ENCODE peak calls at places on chromosomes 7 and 10, in five cellular contexts. One of them, this sample, is unnamed.
A peak's percentile ranks its signal among the peaks of the same experiment; 100 is the strongest.

GRCh38 chr7:106126170-106126938 is 14.2 kb upstream of the SYPL1 start:
- DNase-seq in NCI-H446: no peak
- DNase-seq in neuronal stem cell: no peak
- DNase-seq in cardiac muscle cell: no peak
- DNase-seq in activated CD4-positive, alpha-beta T cell treated with anti-CD3 and anti-CD28 coated beads, Interleukin-2, amount 10 ng/mL, durations not matched to agents 24 days and 14 days: peak; percentile 76
- DNase-seq in this sample: no peak

GRCh38 chr10:79184141-79184625 is 115.4 kb downstream of the ZMIZ1 start:
- DNase-seq in NCI-H446: no peak
- DNase-seq in neuronal stem cell: no peak
- DNase-seq in cardiac muscle cell: no peak
- DNase-seq in activated CD4-positive, alpha-beta T cell treated with anti-CD3 and anti-CD28 coated beads, Interleukin-2, amount 10 ng/mL, durations not matched to agents 24 days and 14 days: no peak
- DNase-seq in this sample: no peak

GRCh38 chr7:25456467-25457171 is 228.3 kb upstream of the NPVF start:
- DNase-seq in NCI-H446: no peak
- DNase-seq in neuronal stem cell: no peak
- DNase-seq in cardiac muscle cell: peak; percentile 23
- DNase-seq in activated CD4-positive, alpha-beta T cell treated with anti-CD3 and anti-CD28 coated beads, Interleukin-2, amount 10 ng/mL, durations not matched to agents 24 days and 14 days: no peak
- DNase-seq in this sample: no peak

GRCh38 chr10:29834990-29835569 is 200.3 kb upstream of the SVIL start:
- DNase-seq in NCI-H446: no peak
- DNase-seq in neuronal stem cell: no peak
- DNase-seq in cardiac muscle cell: no peak
- DNase-seq in activated CD4-positive, alpha-beta T cell treated with anti-CD3 and anti-CD28 coated beads, Interleukin-2, amount 10 ng/mL, durations not matched to agents 24 days and 14 days: no peak
- DNase-seq in this sample: no peak

GRCh38 chr7:29812185-29812876 is 6.0 kb downstream of the WIPF3 start:
- DNase-seq in NCI-H446: no peak
- DNase-seq in neuronal stem cell: no peak
- DNase-seq in cardiac muscle cell: no peak
- DNase-seq in activated CD4-positive, alpha-beta T cell treated with anti-CD3 and anti-CD28 coated beads, Interleukin-2, amount 10 ng/mL, durations not matched to agents 24 days and 14 days: no peak
- DNase-seq in this sample: no peak

GRCh38 chr7:157690058-157690832 is 353.4 kb downstream of the DNAJB6 start:
- DNase-seq in NCI-H446: no peak
- DNase-seq in neuronal stem cell: peak; percentile 65
- DNase-seq in cardiac muscle cell: no peak
- DNase-seq in activated CD4-positive, alpha-beta T cell treated with anti-CD3 and anti-CD28 coated beads, Interleukin-2, amount 10 ng/mL, durations not matched to agents 24 days and 14 days: no peak
- DNase-seq in this sample: no peak

GRCh38 chr7:2510130-2510776 is 9.3 kb upstream of the LFNG start:
- DNase-seq in NCI-H446: no peak
- DNase-seq in neuronal stem cell: no peak
- DNase-seq in cardiac muscle cell: no peak
- DNase-seq in activated CD4-positive, alpha-beta T cell treated with anti-CD3 and anti-CD28 coated beads, Interleukin-2, amount 10 ng/mL, durations not matched to agents 24 days and 14 days: no peak
- DNase-seq in this sample: no peak

GRCh38 chr10:20265146-20265545 is 448.9 kb downstream of the PLXDC2 start:
- DNase-seq in NCI-H446: no peak
- DNase-seq in neuronal stem cell: no peak
- DNase-seq in cardiac muscle cell: no peak
- DNase-seq in activated CD4-positive, alpha-beta T cell treated with anti-CD3 and anti-CD28 coated beads, Interleukin-2, amount 10 ng/mL, durations not matched to agents 24 days and 14 days: no peak
- DNase-seq in this sample: no peak

GRCh38 chr10:73601486-73601921 is 10.4 kb upstream of the USP54 start:
- DNase-seq in NCI-H446: no peak
- DNase-seq in neuronal stem cell: no peak
- DNase-seq in cardiac muscle cell: peak; percentile 15
- DNase-seq in activated CD4-positive, alpha-beta T cell treated with anti-CD3 and anti-CD28 coated beads, Interleukin-2, amount 10 ng/mL, durations not matched to agents 24 days and 14 days: no peak
- DNase-seq in this sample: no peak

GRCh38 chr7:141178486-141179135 is 104.7 kb downstream of the TMEM178B start:
- DNase-seq in NCI-H446: no peak
- DNase-seq in neuronal stem cell: no peak
- DNase-seq in cardiac muscle cell: no peak
- DNase-seq in activated CD4-positive, alpha-beta T cell treated with anti-CD3 and anti-CD28 coated beads, Interleukin-2, amount 10 ng/mL, durations not matched to agents 24 days and 14 days: no peak
- DNase-seq in this sample: no peak

GRCh38 chr7:39085590-39086049 is 107.9 kb downstream of the POU6F2 start:
- DNase-seq in NCI-H446: no peak
- DNase-seq in neuronal stem cell: peak; percentile 62
- DNase-seq in cardiac muscle cell: peak; percentile 67
- DNase-seq in activated CD4-positive, alpha-beta T cell treated with anti-CD3 and anti-CD28 coated beads, Interleukin-2, amount 10 ng/mL, durations not matched to agents 24 days and 14 days: no peak
- DNase-seq in this sample: no peak

GRCh38 chr10:8369666-8370065 is 315.2 kb downstream of the GATA3 start:
- DNase-seq in NCI-H446: no peak
- DNase-seq in neuronal stem cell: no peak
- DNase-seq in cardiac muscle cell: no peak
- DNase-seq in activated CD4-positive, alpha-beta T cell treated with anti-CD3 and anti-CD28 coated beads, Interleukin-2, amount 10 ng/mL, durations not matched to agents 24 days and 14 days: no peak
- DNase-seq in this sample: peak; percentile 30

GRCh38 chr10:69645751-69646687 is 16.0 kb downstream of the FAM241B start:
- DNase-seq in NCI-H446: no peak
- DNase-seq in neuronal stem cell: peak; percentile 53
- DNase-seq in cardiac muscle cell: peak; percentile 74
- DNase-seq in activated CD4-positive, alpha-beta T cell treated with anti-CD3 and anti-CD28 coated beads, Interleukin-2, amount 10 ng/mL, durations not matched to agents 24 days and 14 days: no peak
- DNase-seq in this sample: no peak

GRCh38 chr7:149707448-149707886 is 65.9 kb downstream of the ZNF467 start:
- DNase-seq in NCI-H446: no peak
- DNase-seq in neuronal stem cell: no peak
- DNase-seq in cardiac muscle cell: no peak
- DNase-seq in activated CD4-positive, alpha-beta T cell treated with anti-CD3 and anti-CD28 coated beads, Interleukin-2, amount 10 ng/mL, durations not matched to agents 24 days and 14 days: no peak
- DNase-seq in this sample: no peak

GRCh38 chr7:130292682-130293257 is at the start of gene CPA4:
- DNase-seq in NCI-H446: no peak
- DNase-seq in neuronal stem cell: no peak
- DNase-seq in cardiac muscle cell: no peak
- DNase-seq in activated CD4-positive, alpha-beta T cell treated with anti-CD3 and anti-CD28 coated beads, Interleukin-2, amount 10 ng/mL, durations not matched to agents 24 days and 14 days: no peak
- DNase-seq in this sample: no peak

GRCh38 chr7:48839108-48839507 is 85.2 kb upstream of the CDC14C start:
- DNase-seq in NCI-H446: no peak
- DNase-seq in neuronal stem cell: no peak
- DNase-seq in cardiac muscle cell: no peak
- DNase-seq in activated CD4-positive, alpha-beta T cell treated with anti-CD3 and anti-CD28 coated beads, Interleukin-2, amount 10 ng/mL, durations not matched to agents 24 days and 14 days: no peak
- DNase-seq in this sample: no peak

GRCh38 chr10:76029782-76030181 is 598.4 kb downstream of the LRMDA start:
- DNase-seq in NCI-H446: no peak
- DNase-seq in neuronal stem cell: no peak
- DNase-seq in cardiac muscle cell: no peak
- DNase-seq in activated CD4-positive, alpha-beta T cell treated with anti-CD3 and anti-CD28 coated beads, Interleukin-2, amount 10 ng/mL, durations not matched to agents 24 days and 14 days: no peak
- DNase-seq in this sample: no peak

GRCh38 chr7:21941570-21942224 is 4.0 kb downstream of the CDCA7L start:
- DNase-seq in NCI-H446: no peak
- DNase-seq in neuronal stem cell: no peak
- DNase-seq in cardiac muscle cell: no peak
- DNase-seq in activated CD4-positive, alpha-beta T cell treated with anti-CD3 and anti-CD28 coated beads, Interleukin-2, amount 10 ng/mL, durations not matched to agents 24 days and 14 days: peak; percentile 64
- DNase-seq in this sample: peak; percentile 40

GRCh38 chr10:43308986-43309385 is 42.1 kb upstream of the RASGEF1A start:
- DNase-seq in NCI-H446: no peak
- DNase-seq in neuronal stem cell: no peak
- DNase-seq in cardiac muscle cell: no peak
- DNase-seq in activated CD4-positive, alpha-beta T cell treated with anti-CD3 and anti-CD28 coated beads, Interleukin-2, amount 10 ng/mL, durations not matched to agents 24 days and 14 days: no peak
- DNase-seq in this sample: no peak

GRCh38 chr10:33155720-33156638 is 178.5 kb downstream of the NRP1 start:
- DNase-seq in NCI-H446: no peak
- DNase-seq in neuronal stem cell: no peak
- DNase-seq in cardiac muscle cell: peak; percentile 43
- DNase-seq in activated CD4-positive, alpha-beta T cell treated with anti-CD3 and anti-CD28 coated beads, Interleukin-2, amount 10 ng/mL, durations not matched to agents 24 days and 14 days: peak; percentile 81
- DNase-seq in this sample: no peak

GRCh38 chr10:119207713-119208552 is 562 bp downstream of the GRK5 start:
- DNase-seq in NCI-H446: no peak
- DNase-seq in neuronal stem cell: peak; percentile 58
- DNase-seq in cardiac muscle cell: peak; percentile 75
- DNase-seq in activated CD4-positive, alpha-beta T cell treated with anti-CD3 and anti-CD28 coated beads, Interleukin-2, amount 10 ng/mL, durations not matched to agents 24 days and 14 days: peak; percentile 85
- DNase-seq in this sample: no peak

GRCh38 chr7:70694909-70695803 is 436.8 kb upstream of the GALNT17 start:
- DNase-seq in NCI-H446: no peak
- DNase-seq in neuronal stem cell: peak; percentile 35
- DNase-seq in cardiac muscle cell: peak; percentile 46
- DNase-seq in activated CD4-positive, alpha-beta T cell treated with anti-CD3 and anti-CD28 coated beads, Interleukin-2, amount 10 ng/mL, durations not matched to agents 24 days and 14 days: no peak
- DNase-seq in this sample: no peak

GRCh38 chr7:136389933-136390332 is 412.8 kb upstream of the MTPN start:
- DNase-seq in NCI-H446: no peak
- DNase-seq in neuronal stem cell: no peak
- DNase-seq in cardiac muscle cell: no peak
- DNase-seq in activated CD4-positive, alpha-beta T cell treated with anti-CD3 and anti-CD28 coated beads, Interleukin-2, amount 10 ng/mL, durations not matched to agents 24 days and 14 days: no peak
- DNase-seq in this sample: no peak

GRCh38 chr7:29607889-29608288 is 44.3 kb downstream of the PRR15 start:
- DNase-seq in NCI-H446: no peak
- DNase-seq in neuronal stem cell: no peak
- DNase-seq in cardiac muscle cell: peak; percentile 12
- DNase-seq in activated CD4-positive, alpha-beta T cell treated with anti-CD3 and anti-CD28 coated beads, Interleukin-2, amount 10 ng/mL, durations not matched to agents 24 days and 14 days: no peak
- DNase-seq in this sample: no peak

GRCh38 chr10:106136175-106136574 is 1028.3 kb downstream of the SORCS1 start:
- DNase-seq in NCI-H446: no peak
- DNase-seq in neuronal stem cell: no peak
- DNase-seq in cardiac muscle cell: no peak
- DNase-seq in activated CD4-positive, alpha-beta T cell treated with anti-CD3 and anti-CD28 coated beads, Interleukin-2, amount 10 ng/mL, durations not matched to agents 24 days and 14 days: no peak
- DNase-seq in this sample: no peak

GRCh38 chr7:152597514-152597913 is 78.4 kb downstream of the XRCC2 start:
- DNase-seq in NCI-H446: no peak
- DNase-seq in neuronal stem cell: no peak
- DNase-seq in cardiac muscle cell: no peak
- DNase-seq in activated CD4-positive, alpha-beta T cell treated with anti-CD3 and anti-CD28 coated beads, Interleukin-2, amount 10 ng/mL, durations not matched to agents 24 days and 14 days: no peak
- DNase-seq in this sample: no peak

GRCh38 chr10:11335167-11335652 is 276.2 kb downstream of the USP6NL start:
- DNase-seq in NCI-H446: no peak
- DNase-seq in neuronal stem cell: no peak
- DNase-seq in cardiac muscle cell: peak; percentile 53
- DNase-seq in activated CD4-positive, alpha-beta T cell treated with anti-CD3 and anti-CD28 coated beads, Interleukin-2, amount 10 ng/mL, durations not matched to agents 24 days and 14 days: no peak
- DNase-seq in this sample: no peak

GRCh38 chr7:152674860-152675760 is 831 bp downstream of the XRCC2 start:
- DNase-seq in NCI-H446: peak; percentile 8
- DNase-seq in neuronal stem cell: no peak
- DNase-seq in cardiac muscle cell: peak; percentile 31
- DNase-seq in activated CD4-positive, alpha-beta T cell treated with anti-CD3 and anti-CD28 coated beads, Interleukin-2, amount 10 ng/mL, durations not matched to agents 24 days and 14 days: peak; percentile 75
- DNase-seq in this sample: no peak

GRCh38 chr10:80924063-80924952 is 386.6 kb downstream of the SH2D4B start:
- DNase-seq in NCI-H446: no peak
- DNase-seq in neuronal stem cell: peak; percentile 62
- DNase-seq in cardiac muscle cell: peak; percentile 71
- DNase-seq in activated CD4-positive, alpha-beta T cell treated with anti-CD3 and anti-CD28 coated beads, Interleukin-2, amount 10 ng/mL, durations not matched to agents 24 days and 14 days: peak; percentile 70
- DNase-seq in this sample: no peak

GRCh38 chr10:20598590-20598989 is 298.5 kb downstream of the NEBL start:
- DNase-seq in NCI-H446: peak; percentile 64
- DNase-seq in neuronal stem cell: no peak
- DNase-seq in cardiac muscle cell: no peak
- DNase-seq in activated CD4-positive, alpha-beta T cell treated with anti-CD3 and anti-CD28 coated beads, Interleukin-2, amount 10 ng/mL, durations not matched to agents 24 days and 14 days: no peak
- DNase-seq in this sample: no peak

This sample was measured in GM12878.